ENCODE peak calls at places on chromosomes 16 and 17, in five cellular contexts. G, L, B, Y and X are unnamed samples.

GRCh38 chr17:68029512-68030215 is 5.9 kb upstream of the KPNA2 start:
- ATAC-seq in Y (no peak), G (no peak), L (no peak), B (no peak), X (no peak)

GRCh38 chr16:75265911-75266701 is 14.7 kb upstream of the BCAR1 start:
- ATAC-seq in L (no peak), B (no peak), G (peak; percentile 41), Y (peak; percentile 56), X (peak; percentile 86)

GRCh38 chr17:39208893-39209292 is 8.8 kb downstream of the RPL19 start:
- ATAC-seq in Y (peak; percentile 86), L (no peak), G (peak; percentile 7), B (no peak), X (peak; percentile 4)

GRCh38 chr17:77125432-77125901 is 15.3 kb upstream of the SEC14L1 start:
- ATAC-seq in B (no peak), G (no peak), L (no peak), Y (peak; percentile 5), X (no peak)

GRCh38 chr16:84603115-84603816 is 14.6 kb downstream of the COTL1 start:
- ATAC-seq in Y (peak; percentile 38), L (peak; percentile 15), G (peak; percentile 52), B (no peak), X (peak; percentile 84)

GRCh38 chr17:42142371-42142896 is 12.4 kb downstream of the RAB5C start:
- ATAC-seq in Y (no peak), B (no peak), L (no peak), G (peak; percentile 68), X (no peak)

GRCh38 chr17:17227608-17228520 is 9.1 kb downstream of the FLCN start:
- ATAC-seq in G (peak; percentile 88), B (peak; percentile 16), L (no peak), Y (no peak), X (no peak)

GRCh38 chr16:17304124-17304813 is 166.5 kb downstream of the XYLT1 start:
- ATAC-seq in Y (peak; percentile 71), G (peak; percentile 27), B (no peak), L (no peak), X (peak; percentile 38)

GRCh38 chr17:50266384-50267073 is 7.7 kb upstream of the TMEM92 start:
- ATAC-seq in B (no peak), Y (peak; percentile 32), G (peak; percentile 28), L (no peak), X (peak; percentile 52)

GRCh38 chr17:78875331-78875730 is 27.7 kb downstream of the CEP295NL start:
- ATAC-seq in L (no peak), B (no peak), Y (no peak), G (no peak), X (no peak)

GRCh38 chr16:52812945-52813556 is 239.6 kb downstream of the CHD9NB start:
- ATAC-seq in G (no peak), L (no peak), B (no peak), Y (no peak), X (no peak)

GRCh38 chr17:81635973-81636504 is 873 bp downstream of the NPLOC4 start:
- ATAC-seq in B (peak; percentile 9), G (no peak), L (peak; percentile 9), Y (no peak), X (no peak)

GRCh38 chr17:81928497-81929252 is 1.1 kb upstream of the MAFG start:
- ATAC-seq in L (no peak), Y (no peak), G (no peak), B (no peak), X (no peak)

GRCh38 chr17:59502800-59503199 is 62.6 kb upstream of the DHX40 start:
- ATAC-seq in L (no peak), B (no peak), G (no peak), Y (peak; percentile 47), X (no peak)

GRCh38 chr17:73098919-73099318 is 6.4 kb upstream of the SLC39A11 start:
- ATAC-seq in G (no peak), Y (no peak), B (no peak), L (no peak), X (no peak)

GRCh38 chr17:34990921-34991365 is 10.6 kb downstream of the LIG3 start:
- ATAC-seq in B (peak; percentile 74), L (no peak), Y (peak; percentile 85), G (no peak), X (no peak)

GRCh38 chr16:81499576-81500380 is 55.2 kb downstream of the CMIP start:
- ATAC-seq in G (no peak), B (no peak), L (no peak), Y (no peak), X (no peak)

GRCh38 chr16:74637742-74638453 is 28.8 kb downstream of the RFWD3 start:
- ATAC-seq in Y (no peak), L (no peak), G (no peak), B (no peak), X (no peak)

GRCh38 chr17:67441052-67441738 is 64.1 kb downstream of the PITPNC1 start:
- ATAC-seq in G (peak; percentile 48), Y (peak; percentile 92), B (peak; percentile 92), L (peak; percentile 97), X (no peak)

GRCh38 chr16:50671644-50672260 is 9.4 kb downstream of the SNX20 start:
- ATAC-seq in G (no peak), B (no peak), Y (peak; percentile 49), L (no peak), X (no peak)

GRCh38 chr17:39167492-39167891 is 1.5 kb upstream of the ARL5C start:
- ATAC-seq in B (peak; percentile 18), Y (peak; percentile 7), L (no peak), G (peak; percentile 53), X (no peak)

GRCh38 chr17:31582151-31582907 is 190.9 kb downstream of the RAB11FIP4 start:
- ATAC-seq in Y (peak; percentile 51), G (peak; percentile 87), B (no peak), L (peak; percentile 34), X (peak; percentile 37)

GRCh38 chr17:31521632-31522283 is 130.3 kb downstream of the RAB11FIP4 start:
- ATAC-seq in B (no peak), G (no peak), Y (no peak), L (no peak), X (no peak)

GRCh38 chr17:70499067-70499786 is 329.9 kb downstream of the KCNJ2 start:
- ATAC-seq in G (no peak), L (no peak), Y (no peak), B (no peak), X (no peak)

GRCh38 chr16:10594312-10594950 is 14.0 kb upstream of the EMP2 start:
- ATAC-seq in B (no peak), Y (peak; percentile 91), G (no peak), L (no peak), X (no peak)